ENCODE peak calls at places on chromosomes 5 and 9, in ten cellular contexts. One of them, this sample, is unnamed.

GRCh38 chr9:8718121-8718725 is 918.6 kb upstream of the DMAC1 start:
- DNase-seq in kidney epithelial cell: no peak
- DNase-seq in naive thymus-derived CD8-positive, alpha-beta T cell: no peak
- DNase-seq in fibroblast of lung: peak
- DNase-seq in ovary: no peak
- DNase-seq in GM12865: no peak
- DNase-seq in GM23248: peak
- DNase-seq in NCI-H2081: no peak
- DNase-seq in SW480: no peak
- DNase-seq in activated effector memory CD4-positive, alpha-beta T cell treated with anti-CD3 and anti-CD28 coated beads, Interleukin-2, amount 50 U/mL, for 16 hours: no peak
- DNase-seq in this sample: peak

GRCh38 chr5:135139397-135140134 is 105.5 kb upstream of the PITX1 start:
- DNase-seq in SW480: peak
- DNase-seq in fibroblast of lung: peak
- DNase-seq in GM12865: no peak
- DNase-seq in kidney epithelial cell: peak
- DNase-seq in GM23248: peak
- DNase-seq in NCI-H2081: no peak
- DNase-seq in naive thymus-derived CD8-positive, alpha-beta T cell: no peak
- DNase-seq in activated effector memory CD4-positive, alpha-beta T cell treated with anti-CD3 and anti-CD28 coated beads, Interleukin-2, amount 50 U/mL, for 16 hours: no peak
- DNase-seq in ovary: no peak
- DNase-seq in this sample: peak

GRCh38 chr9:114452219-114453169 is 52.8 kb downstream of the WHRN start:
- DNase-seq in naive thymus-derived CD8-positive, alpha-beta T cell: no peak
- DNase-seq in ovary: no peak
- DNase-seq in activated effector memory CD4-positive, alpha-beta T cell treated with anti-CD3 and anti-CD28 coated beads, Interleukin-2, amount 50 U/mL, for 16 hours: peak
- DNase-seq in GM23248: no peak
- DNase-seq in NCI-H2081: peak
- DNase-seq in fibroblast of lung: no peak
- DNase-seq in SW480: no peak
- DNase-seq in kidney epithelial cell: no peak
- DNase-seq in GM12865: no peak
- DNase-seq in this sample: no peak

GRCh38 chr5:147554285-147554817 is 44.5 kb upstream of the DPYSL3 start:
- DNase-seq in activated effector memory CD4-positive, alpha-beta T cell treated with anti-CD3 and anti-CD28 coated beads, Interleukin-2, amount 50 U/mL, for 16 hours: no peak
- DNase-seq in GM12865: no peak
- DNase-seq in ovary: no peak
- DNase-seq in kidney epithelial cell: no peak
- DNase-seq in SW480: no peak
- DNase-seq in NCI-H2081: no peak
- DNase-seq in GM23248: peak
- DNase-seq in naive thymus-derived CD8-positive, alpha-beta T cell: no peak
- DNase-seq in fibroblast of lung: peak
- DNase-seq in this sample: peak

GRCh38 chr5:7801898-7802614 is 48.9 kb downstream of the CFAP90 start:
- DNase-seq in ovary: no peak
- DNase-seq in kidney epithelial cell: no peak
- DNase-seq in activated effector memory CD4-positive, alpha-beta T cell treated with anti-CD3 and anti-CD28 coated beads, Interleukin-2, amount 50 U/mL, for 16 hours: no peak
- DNase-seq in GM23248: peak
- DNase-seq in NCI-H2081: no peak
- DNase-seq in GM12865: no peak
- DNase-seq in naive thymus-derived CD8-positive, alpha-beta T cell: no peak
- DNase-seq in fibroblast of lung: no peak
- DNase-seq in SW480: no peak
- DNase-seq in this sample: no peak

GRCh38 chr5:134813407-134813806 is 32.4 kb upstream of the C5orf24 start:
- DNase-seq in SW480: no peak
- DNase-seq in kidney epithelial cell: no peak
- DNase-seq in naive thymus-derived CD8-positive, alpha-beta T cell: no peak
- DNase-seq in activated effector memory CD4-positive, alpha-beta T cell treated with anti-CD3 and anti-CD28 coated beads, Interleukin-2, amount 50 U/mL, for 16 hours: no peak
- DNase-seq in GM23248: no peak
- DNase-seq in NCI-H2081: no peak
- DNase-seq in ovary: no peak
- DNase-seq in GM12865: peak
- DNase-seq in fibroblast of lung: no peak
- DNase-seq in this sample: no peak

GRCh38 chr5:54062958-54063357 is 247.4 kb downstream of the ARL15 start:
- DNase-seq in ovary: no peak
- DNase-seq in kidney epithelial cell: no peak
- DNase-seq in GM12865: no peak
- DNase-seq in naive thymus-derived CD8-positive, alpha-beta T cell: no peak
- DNase-seq in fibroblast of lung: peak
- DNase-seq in SW480: no peak
- DNase-seq in GM23248: peak
- DNase-seq in activated effector memory CD4-positive, alpha-beta T cell treated with anti-CD3 and anti-CD28 coated beads, Interleukin-2, amount 50 U/mL, for 16 hours: no peak
- DNase-seq in NCI-H2081: no peak
- DNase-seq in this sample: no peak

GRCh38 chr5:42650111-42650510 is 106.5 kb upstream of the CCDC152 start:
- DNase-seq in activated effector memory CD4-positive, alpha-beta T cell treated with anti-CD3 and anti-CD28 coated beads, Interleukin-2, amount 50 U/mL, for 16 hours: no peak
- DNase-seq in fibroblast of lung: no peak
- DNase-seq in ovary: no peak
- DNase-seq in kidney epithelial cell: no peak
- DNase-seq in GM23248: no peak
- DNase-seq in NCI-H2081: no peak
- DNase-seq in naive thymus-derived CD8-positive, alpha-beta T cell: no peak
- DNase-seq in SW480: no peak
- DNase-seq in GM12865: no peak
- DNase-seq in this sample: no peak

GRCh38 chr9:100426532-100427365 is at the start of gene MSANTD3:
- DNase-seq in fibroblast of lung: peak
- DNase-seq in activated effector memory CD4-positive, alpha-beta T cell treated with anti-CD3 and anti-CD28 coated beads, Interleukin-2, amount 50 U/mL, for 16 hours: peak
- DNase-seq in NCI-H2081: peak
- DNase-seq in naive thymus-derived CD8-positive, alpha-beta T cell: peak
- DNase-seq in GM12865: peak
- DNase-seq in SW480: peak
- DNase-seq in ovary: peak
- DNase-seq in kidney epithelial cell: no peak
- DNase-seq in GM23248: peak
- DNase-seq in this sample: peak

This sample was measured in kidney glomerular epithelial cell.